ENCODE peak calls at places on chromosomes 1 and 21, in four cellular contexts. One of them, this sample, is unnamed.

GRCh38 chr1:64748706-64749105 is 3.8 kb downstream of the RAVER2 start:
- DNase-seq in HepG2: no peak
- DNase-seq in GM12878: no peak
- DNase-seq in K562: no peak
- DNase-seq in this sample: no peak

GRCh38 chr1:30697977-30698376 is 25.4 kb downstream of the MATN1 start:
- DNase-seq in HepG2: no peak
- DNase-seq in GM12878: no peak
- DNase-seq in K562: no peak
- DNase-seq in this sample: no peak

GRCh38 chr1:1371741-1372711 is 3.0 kb downstream of the AURKAIP1 start:
- DNase-seq in HepG2: peak; percentile 47
- DNase-seq in GM12878: no peak
- DNase-seq in K562: peak; percentile 83
- DNase-seq in this sample: peak; percentile 99

GRCh38 chr1:92482404-92482664 is 4.4 kb downstream of the GFI1 start:
- DNase-seq in HepG2: no peak
- DNase-seq in GM12878: no peak
- DNase-seq in K562: no peak
- DNase-seq in this sample: no peak

GRCh38 chr1:91502882-91503184 is 2.2 kb downstream of the CDC7 start:
- DNase-seq in HepG2: peak; percentile 83
- DNase-seq in GM12878: no peak
- DNase-seq in K562: no peak
- DNase-seq in this sample: no peak

GRCh38 chr1:188237573-188238353 is 1409.0 kb downstream of the PLA2G4A start:
- DNase-seq in HepG2: no peak
- DNase-seq in GM12878: no peak
- DNase-seq in K562: no peak
- DNase-seq in this sample: no peak

GRCh38 chr1:186494832-186495271 is 33.9 kb upstream of the PDC start:
- DNase-seq in HepG2: no peak
- DNase-seq in GM12878: no peak
- DNase-seq in K562: no peak
- DNase-seq in this sample: no peak

GRCh38 chr1:97385536-97385935 is 535.3 kb downstream of the DPYD start:
- DNase-seq in HepG2: no peak
- DNase-seq in GM12878: no peak
- DNase-seq in K562: no peak
- DNase-seq in this sample: no peak

GRCh38 chr1:241356519-241357365 is at the start of gene RGS7:
- DNase-seq in HepG2: peak; percentile 4
- DNase-seq in GM12878: no peak
- DNase-seq in K562: no peak
- DNase-seq in this sample: no peak

GRCh38 chr1:27137022-27137542 is 17.8 kb downstream of the SLC9A1 start:
- DNase-seq in HepG2: no peak
- DNase-seq in GM12878: no peak
- DNase-seq in K562: peak; percentile 62
- DNase-seq in this sample: no peak

GRCh38 chr1:115041654-115042053 is 12.0 kb downstream of the TSHB start:
- DNase-seq in HepG2: peak; percentile 59
- DNase-seq in GM12878: no peak
- DNase-seq in K562: no peak
- DNase-seq in this sample: no peak

GRCh38 chr1:205593532-205593931 is 38.3 kb downstream of the ELK4 start:
- DNase-seq in HepG2: no peak
- DNase-seq in GM12878: peak; percentile 52
- DNase-seq in K562: no peak
- DNase-seq in this sample: no peak

GRCh38 chr1:227949954-227950734 is 2.4 kb upstream of the WNT9A start:
- DNase-seq in HepG2: no peak
- DNase-seq in GM12878: no peak
- DNase-seq in K562: no peak
- DNase-seq in this sample: no peak

GRCh38 chr21:32514275-32515055 is 70.9 kb downstream of the TCP10L start:
- DNase-seq in HepG2: no peak
- DNase-seq in GM12878: no peak
- DNase-seq in K562: no peak
- DNase-seq in this sample: no peak

GRCh38 chr21:25639167-25639921 is at the start of gene JAM2:
- DNase-seq in HepG2: no peak
- DNase-seq in GM12878: no peak
- DNase-seq in K562: no peak
- DNase-seq in this sample: peak; percentile 79

GRCh38 chr21:25563399-25564116 is 43.7 kb downstream of the MRPL39 start:
- DNase-seq in HepG2: no peak
- DNase-seq in GM12878: peak; percentile 87
- DNase-seq in K562: no peak
- DNase-seq in this sample: no peak

GRCh38 chr1:216690593-216690992 is 32.6 kb downstream of the ESRRG start:
- DNase-seq in HepG2: no peak
- DNase-seq in GM12878: no peak
- DNase-seq in K562: no peak
- DNase-seq in this sample: no peak

GRCh38 chr21:39373634-39374033 is 24.7 kb upstream of the HMGN1 start:
- DNase-seq in HepG2: peak; percentile 62
- DNase-seq in GM12878: no peak
- DNase-seq in K562: peak; percentile 29
- DNase-seq in this sample: no peak

GRCh38 chr1:223837687-223838086 is 8.1 kb downstream of the TP53BP2 start:
- DNase-seq in HepG2: no peak
- DNase-seq in GM12878: no peak
- DNase-seq in K562: no peak
- DNase-seq in this sample: no peak

GRCh38 chr1:157116735-157117103 is 17.1 kb upstream of the ETV3L start:
- DNase-seq in HepG2: no peak
- DNase-seq in GM12878: no peak
- DNase-seq in K562: no peak
- DNase-seq in this sample: no peak

GRCh38 chr1:1967151-1967550 is 36.4 kb downstream of the CFAP74 start:
- DNase-seq in HepG2: no peak
- DNase-seq in GM12878: no peak
- DNase-seq in K562: no peak
- DNase-seq in this sample: no peak

GRCh38 chr1:10046356-10047085 is 13.8 kb downstream of the UBE4B start:
- DNase-seq in HepG2: no peak
- DNase-seq in GM12878: no peak
- DNase-seq in K562: no peak
- DNase-seq in this sample: no peak

GRCh38 chr1:198775606-198776005 is 136.8 kb downstream of the PTPRC start:
- DNase-seq in HepG2: no peak
- DNase-seq in GM12878: no peak
- DNase-seq in K562: no peak
- DNase-seq in this sample: no peak

GRCh38 chr1:7616076-7616833 is 154.8 kb upstream of the VAMP3 start:
- DNase-seq in HepG2: peak; percentile 5
- DNase-seq in GM12878: no peak
- DNase-seq in K562: peak; percentile 75
- DNase-seq in this sample: peak; percentile 90

DNA sequence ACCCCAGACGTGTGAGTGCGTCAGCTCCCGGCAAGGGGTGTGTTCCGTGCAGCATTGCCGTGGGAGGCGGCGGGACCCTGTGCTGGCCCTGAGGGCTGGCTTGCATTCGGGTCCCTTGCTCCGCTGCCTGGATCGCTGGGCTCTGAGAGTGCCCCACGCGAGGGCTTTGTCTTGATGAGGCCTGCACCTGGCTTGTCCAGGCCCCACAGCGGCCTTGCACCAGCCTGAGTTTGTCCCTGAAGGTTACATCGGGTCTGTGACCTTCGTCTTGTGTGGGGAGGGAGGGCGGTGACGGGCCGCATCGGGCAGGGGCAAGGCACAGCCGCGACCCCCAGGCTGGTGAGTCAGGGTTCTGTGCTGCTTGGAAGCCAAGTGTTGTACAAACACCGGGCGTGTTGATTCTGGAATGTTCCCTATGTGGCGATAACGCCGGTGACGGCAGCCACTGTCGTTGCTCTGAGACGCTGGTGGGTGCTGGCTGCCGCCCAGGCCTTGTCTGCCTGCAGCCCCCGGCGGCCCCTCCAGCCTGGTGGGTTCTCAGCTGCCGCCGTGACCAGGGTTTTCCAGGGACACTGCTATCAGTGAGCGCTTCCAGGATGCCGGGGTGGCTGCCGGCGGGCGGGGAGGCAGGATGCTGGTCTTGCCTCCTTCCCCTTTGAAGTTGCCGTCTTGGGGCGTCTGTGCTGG is 42.9 kb downstream of the SLX9 start:
- DNase-seq in HepG2: peak; percentile 80
- DNase-seq in GM12878: no peak
- DNase-seq in K562: no peak
- DNase-seq in this sample: no peak
- TF ChIP-seq EP300 in HepG2: no peak
- TF ChIP-seq EP300 in GM12878: no peak
- TF ChIP-seq EP300 in K562: no peak
- TF ChIP-seq EP300 in this sample: no peak

GRCh38 chr1:155466617-155466972 is 96.0 kb downstream of the ASH1L start:
- DNase-seq in HepG2: no peak
- DNase-seq in GM12878: no peak
- DNase-seq in K562: no peak
- DNase-seq in this sample: no peak
- TF ChIP-seq ATF3 in HepG2: no peak
- TF ChIP-seq ATF3 in GM12878: no peak
- TF ChIP-seq ATF3 in K562: no peak
- TF ChIP-seq ATF3 in this sample: no peak

GRCh38 chr21:37562920-37563640 is 196.5 kb downstream of the DYRK1A start:
- DNase-seq in HepG2: no peak
- DNase-seq in GM12878: no peak
- DNase-seq in K562: no peak
- DNase-seq in this sample: no peak

GRCh38 chr21:37564924-37565529 is 198.5 kb downstream of the DYRK1A start:
- DNase-seq in HepG2: peak; percentile 34
- DNase-seq in GM12878: no peak
- DNase-seq in K562: peak; percentile 33
- DNase-seq in this sample: peak; percentile 56

GRCh38 chr21:37563641-37564340 is 197.2 kb downstream of the DYRK1A start:
- DNase-seq in HepG2: no peak
- DNase-seq in GM12878: peak; percentile 70
- DNase-seq in K562: peak; percentile 99
- DNase-seq in this sample: peak; percentile 85

GRCh38 chr21:37565530-37566223 is 199.1 kb downstream of the DYRK1A start:
- DNase-seq in HepG2: peak; percentile 90
- DNase-seq in GM12878: no peak
- DNase-seq in K562: no peak
- DNase-seq in this sample: no peak

DNA sequence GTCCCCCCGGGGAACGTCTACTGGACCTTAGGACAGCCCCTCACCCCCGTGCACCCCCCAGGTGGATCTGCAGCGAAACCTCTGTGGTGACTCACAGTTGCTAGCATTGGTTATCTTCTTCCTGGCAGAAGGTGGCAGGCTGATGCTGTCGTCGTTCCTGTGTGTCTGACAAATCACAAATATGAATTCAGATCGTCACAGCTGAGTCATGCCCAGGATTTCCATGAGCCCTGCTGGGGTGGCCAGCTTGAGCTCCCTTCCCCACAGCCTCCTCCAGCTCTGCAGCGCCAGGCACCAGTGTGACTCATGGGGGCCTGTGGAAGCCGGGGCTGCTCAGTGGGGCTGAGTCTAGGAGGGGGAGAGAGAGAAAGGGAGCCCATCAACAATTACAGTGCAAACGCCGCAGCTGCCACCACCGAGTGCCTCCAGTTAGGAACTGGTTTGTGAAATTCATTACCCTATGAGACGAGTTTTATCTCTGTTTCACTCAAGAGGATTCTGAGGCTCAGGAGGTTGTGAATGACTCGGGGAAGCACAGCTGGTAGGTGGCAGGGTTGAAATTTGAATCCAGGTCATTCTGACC is 197.9 kb downstream of the DYRK1A start:
- DNase-seq in HepG2: peak; percentile 60
- DNase-seq in GM12878: peak; percentile 58
- DNase-seq in K562: peak; percentile 82
- DNase-seq in this sample: no peak
- TF ChIP-seq EP300 in HepG2: no peak
- TF ChIP-seq EP300 in GM12878: no peak
- TF ChIP-seq EP300 in K562: peak; percentile 56
- TF ChIP-seq EP300 in this sample: no peak

GRCh38 chr1:151939141-151939540 is 29.8 kb upstream of the THEM4 start:
- DNase-seq in HepG2: no peak
- DNase-seq in GM12878: no peak
- DNase-seq in K562: no peak
- DNase-seq in this sample: no peak

GRCh38 chr1:151936653-151937052 is 27.3 kb upstream of the THEM4 start:
- DNase-seq in HepG2: peak; percentile 2
- DNase-seq in GM12878: no peak
- DNase-seq in K562: peak; percentile 65
- DNase-seq in this sample: no peak

GRCh38 chr1:151935154-151935553 is 25.8 kb upstream of the THEM4 start:
- DNase-seq in HepG2: no peak
- DNase-seq in GM12878: no peak
- DNase-seq in K562: no peak
- DNase-seq in this sample: no peak

GRCh38 chr1:151936203-151936602 is 26.9 kb upstream of the THEM4 start:
- DNase-seq in HepG2: no peak
- DNase-seq in GM12878: no peak
- DNase-seq in K562: no peak
- DNase-seq in this sample: no peak

DNA sequence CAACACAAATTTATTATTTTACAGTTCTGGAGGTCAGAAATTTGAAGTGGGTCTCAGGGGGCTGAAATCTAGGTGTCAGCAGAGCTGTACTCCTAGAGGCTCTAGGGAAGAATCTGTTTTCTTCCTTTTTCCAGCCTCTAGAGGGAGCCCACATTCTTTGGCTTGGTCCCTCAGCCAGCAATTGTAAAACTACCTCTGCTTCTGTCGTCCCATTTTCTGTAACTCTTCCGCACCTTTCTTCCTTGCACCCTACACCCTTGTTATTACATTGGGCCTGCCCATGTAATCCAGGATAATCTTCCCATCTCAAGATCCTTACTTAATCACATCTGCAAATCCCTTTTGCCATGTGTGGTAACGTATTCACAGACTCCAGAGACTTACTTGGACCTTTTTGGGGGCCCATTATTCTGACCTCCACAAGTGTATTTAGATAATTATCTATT is 24.8 kb upstream of the THEM4 start:
- DNase-seq in HepG2: peak; percentile 39
- DNase-seq in GM12878: no peak
- DNase-seq in K562: peak; percentile 61
- DNase-seq in this sample: no peak
- TF ChIP-seq ATF3 in HepG2: no peak
- TF ChIP-seq ATF3 in GM12878: no peak
- TF ChIP-seq ATF3 in K562: no peak
- TF ChIP-seq ATF3 in this sample: no peak

GRCh38 chr1:89311757-89312156 is 39.1 kb upstream of the GBP5 start:
- DNase-seq in HepG2: no peak
- DNase-seq in GM12878: no peak
- DNase-seq in K562: no peak
- DNase-seq in this sample: peak; percentile 0

GRCh38 chr1:89309828-89310227 is 37.2 kb upstream of the GBP5 start:
- DNase-seq in HepG2: no peak
- DNase-seq in GM12878: no peak
- DNase-seq in K562: no peak
- DNase-seq in this sample: no peak

GRCh38 chr1:89310505-89310904 is 37.8 kb upstream of the GBP5 start:
- DNase-seq in HepG2: no peak
- DNase-seq in GM12878: peak; percentile 15
- DNase-seq in K562: no peak
- DNase-seq in this sample: no peak

GRCh38 chr1:89310976-89311375 is 38.3 kb upstream of the GBP5 start:
- DNase-seq in HepG2: no peak
- DNase-seq in GM12878: no peak
- DNase-seq in K562: no peak
- DNase-seq in this sample: no peak

GRCh38 chr1:89312572-89312971 is 39.9 kb upstream of the GBP5 start:
- DNase-seq in HepG2: no peak
- DNase-seq in GM12878: no peak
- DNase-seq in K562: no peak
- DNase-seq in this sample: no peak
- TF ChIP-seq EP300 in HepG2: no peak
- TF ChIP-seq EP300 in GM12878: no peak
- TF ChIP-seq EP300 in K562: no peak
- TF ChIP-seq EP300 in this sample: no peak

This sample was measured in H1.